ENCODE peak calls at places on chromosomes 1 and 21, in eight cellular contexts. W is heart right ventricle; D is BJ; G is CD8-positive, alpha-beta T cell; Q is thoracic aorta; Y is WERI-Rb-1; V is left lung; U is brain microvascular endothelial cell. P is an unnamed sample. For H3K27me3, the result is how much of the 10 kb centered on the place peaks cover.

GRCh38 chr1:178613271-178613945 is 100.5 kb downstream of the TEX35 start:
- DNase-seq in W (no peak), D (no peak), G (no peak), Q (no peak), Y (no peak), V (no peak), U (no peak), P (no peak)

GRCh38 chr1:37028981-37029617 is 5.2 kb downstream of the GRIK3 start:
- DNase-seq in W (no peak), D (no peak), G (no peak), Q (no peak), Y (no peak), V (no peak), U (no peak), P (peak)

GRCh38 chr1:226082959-226083302 is 20.4 kb downstream of the H3-3A start:
- DNase-seq in W (peak), D (no peak), G (no peak), Q (no peak), Y (peak), V (peak), U (peak), P (no peak)

GRCh38 chr1:15245593-15246325 is 1.3 kb upstream of the FHAD1 start:
- DNase-seq in W (no peak), D (no peak), G (no peak), Q (no peak), Y (no peak), V (peak), U (no peak), P (no peak)

GRCh38 chr21:38993561-38993960 is 187.8 kb downstream of the ETS2 start:
- DNase-seq in W (peak), D (no peak), G (no peak), Q (peak), Y (no peak), V (no peak), U (peak), P (no peak)

GRCh38 chr1:3654549-3655281 is 2.4 kb downstream of the TP73 start:
- DNase-seq in W (no peak), D (no peak), G (no peak), Q (no peak), Y (no peak), V (peak), U (no peak), P (no peak)

GRCh38 chr1:231550448-231550781 is 21.9 kb downstream of the TSNAX start:
- DNase-seq in W (no peak), D (no peak), G (no peak), Q (no peak), Y (peak), V (no peak), U (no peak), P (no peak)

GRCh38 chr1:203296456-203297073 is 8.8 kb upstream of the BTG2 start:
- DNase-seq in W (no peak), D (no peak), G (no peak), Q (no peak), Y (no peak), V (no peak), U (no peak), P (no peak)

GRCh38 chr21:33238565-33239255 is 9.0 kb downstream of the IFNAR2 start:
- DNase-seq in W (no peak), D (no peak), G (no peak), Q (no peak), Y (no peak), V (no peak), U (no peak), P (peak)

GRCh38 chr21:32320059-32320458 is 21.4 kb downstream of the MRAP start:
- DNase-seq in W (no peak), D (no peak), G (no peak), Q (no peak), Y (no peak), V (no peak), U (no peak), P (no peak)

GRCh38 chr1:8026153-8026975 is at the start of gene ERRFI1:
- DNase-seq in W (peak), D (no peak), G (peak), Q (peak), Y (peak), V (peak), U (peak), P (peak)

GRCh38 chr1:51373898-51374297 is 43.5 kb upstream of the TTC39A start:
- DNase-seq in W (no peak), D (no peak), G (no peak), Q (no peak), Y (no peak), V (no peak), U (no peak), P (no peak)

GRCh38 chr1:75172556-75172955 is 38.4 kb downstream of the LHX8 start:
- DNase-seq in W (no peak), D (no peak), G (no peak), Q (no peak), Y (no peak), V (no peak), U (no peak), P (no peak)

GRCh38 chr1:67970088-67970487 is 80.3 kb downstream of the DIRAS3 start:
- DNase-seq in W (no peak), D (peak), G (no peak), Q (no peak), Y (no peak), V (no peak), U (peak), P (no peak)

GRCh38 chr1:76005755-76006154 is 68.8 kb upstream of the ST6GALNAC3 start:
- DNase-seq in W (no peak), D (no peak), G (no peak), Q (no peak), Y (no peak), V (no peak), U (no peak), P (no peak)

GRCh38 chr1:206816390-206817287 is 44.3 kb upstream of the IL10 start:
- DNase-seq in W (no peak), D (no peak), G (no peak), Q (no peak), Y (no peak), V (no peak), U (no peak), P (peak)

GRCh38 chr1:239914827-239915231 is 176.9 kb upstream of the FMN2 start:
- DNase-seq in W (no peak), D (peak), G (no peak), Q (no peak), Y (no peak), V (no peak), U (peak), P (no peak)

GRCh38 chr1:94047914-94048313 is 73.0 kb downstream of the ABCA4 start:
- DNase-seq in W (no peak), D (no peak), G (no peak), Q (no peak), Y (no peak), V (no peak), U (no peak), P (no peak)

GRCh38 chr1:42298520-42298919 is 36.5 kb downstream of the FOXJ3 start:
- DNase-seq in W (no peak), D (no peak), G (no peak), Q (no peak), Y (no peak), V (no peak), U (no peak), P (no peak)

GRCh38 chr1:40663324-40664166 is 1.9 kb downstream of the RIMS3 start:
- DNase-seq in W (no peak), D (no peak), G (no peak), Q (no peak), Y (no peak), V (no peak), U (no peak), P (no peak)

GRCh38 chr1:23610677-23611076 is 51.4 kb upstream of the ID3 start:
- DNase-seq in W (no peak), D (no peak), G (no peak), Q (no peak), Y (no peak), V (no peak), U (no peak), P (no peak)
- H3K27me3 ChIP-seq in W (under half), D (under half), G (under half), Q (under half), Y (under half), V (under half), U (under half), P (under half)

DNA sequence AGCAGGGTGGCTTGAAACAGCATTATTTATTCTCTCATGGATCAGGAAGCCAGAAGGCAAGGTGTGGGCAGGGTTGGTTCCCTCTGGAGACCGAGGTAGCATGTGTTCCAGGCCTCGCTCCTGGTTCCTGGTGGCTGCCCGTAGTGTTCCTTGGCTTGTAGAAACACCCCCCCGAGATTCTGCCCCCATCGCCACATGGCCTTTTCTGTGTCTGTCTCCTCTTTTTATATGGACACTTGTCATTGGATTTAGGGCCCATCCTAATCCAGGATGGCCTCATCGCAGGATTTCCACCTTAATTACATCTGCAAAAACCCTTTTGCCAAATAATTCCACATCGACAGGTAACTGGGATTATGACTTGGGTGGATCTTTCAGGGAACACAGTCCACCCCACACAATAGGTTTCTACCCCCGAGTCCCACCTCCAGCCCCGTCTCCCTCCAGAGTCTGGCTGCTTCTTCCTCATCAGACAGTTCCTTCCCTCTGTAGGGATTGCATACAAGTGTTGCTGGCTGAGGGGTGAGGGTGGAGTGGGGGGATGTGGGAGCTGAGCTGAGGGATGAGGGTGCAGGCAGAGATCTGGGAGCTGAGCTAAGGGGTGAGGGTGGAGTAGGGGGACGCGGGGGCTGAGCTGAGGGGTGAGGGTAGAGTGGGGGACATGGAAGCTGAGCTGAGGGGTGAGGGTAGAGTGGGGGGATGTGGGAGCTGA is 12.3 kb upstream of the NPHP4 start:
- DNase-seq in W (no peak), D (no peak), G (no peak), Q (no peak), Y (peak), V (no peak), U (no peak), P (no peak)
- H3K4me3 ChIP-seq in W (no peak), D (no peak), G (no peak), Q (no peak), Y (peak), V (no peak), U (no peak), P (no peak)

GRCh38 chr1:117591248-117591647 is 14.6 kb upstream of the TENT5C start:
- DNase-seq in W (no peak), D (no peak), G (no peak), Q (no peak), Y (no peak), V (peak), U (no peak), P (no peak)

GRCh38 chr1:117587479-117588356 is 18.1 kb upstream of the TENT5C start:
- DNase-seq in W (no peak), D (no peak), G (no peak), Q (no peak), Y (no peak), V (no peak), U (no peak), P (no peak)

GRCh38 chr1:117592155-117592554 is 13.7 kb upstream of the TENT5C start:
- DNase-seq in W (no peak), D (no peak), G (no peak), Q (no peak), Y (no peak), V (no peak), U (no peak), P (no peak)

GRCh38 chr1:117589531-117589930 is 16.3 kb upstream of the TENT5C start:
- DNase-seq in W (no peak), D (no peak), G (no peak), Q (no peak), Y (no peak), V (no peak), U (no peak), P (no peak)

DNA sequence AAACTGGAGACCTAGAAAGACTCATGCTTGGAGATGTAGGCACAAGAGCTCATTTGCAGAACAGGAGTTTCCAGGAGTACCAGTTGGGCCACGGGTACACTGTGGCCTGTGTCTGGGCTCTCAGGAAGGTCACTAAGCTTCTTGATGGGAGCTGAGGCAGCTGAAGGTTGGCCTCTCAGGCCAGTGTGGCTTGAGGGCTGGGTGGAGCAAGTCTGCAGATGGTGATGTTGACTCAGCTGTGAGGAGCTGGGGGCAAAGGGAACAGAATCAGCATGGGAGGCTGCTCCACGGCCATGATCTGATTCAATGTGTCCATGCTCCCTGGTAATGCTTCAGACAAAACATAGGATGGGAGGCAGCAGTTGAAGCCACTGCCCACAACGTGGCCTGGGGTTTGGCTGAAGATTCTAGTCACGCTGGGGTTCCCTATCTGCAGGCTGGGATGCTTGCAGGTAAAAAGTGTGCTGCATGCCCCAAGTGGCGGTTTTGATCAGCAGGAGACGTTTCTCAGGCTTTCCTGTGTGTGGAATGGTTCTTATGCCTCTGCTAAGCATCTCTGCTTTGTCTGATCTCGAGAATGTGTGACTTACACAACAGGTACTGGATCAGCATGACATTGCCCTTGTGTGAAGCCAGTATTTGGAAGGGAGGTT is 15.4 kb upstream of the TENT5C start:
- DNase-seq in W (no peak), D (no peak), G (no peak), Q (no peak), Y (no peak), V (peak), U (no peak), P (no peak)
- TF ChIP-seq CTCF in W (no peak), D (no peak), G (no peak), Q (no peak), Y (no peak), V (no peak), U (no peak), P (no peak)

DNA sequence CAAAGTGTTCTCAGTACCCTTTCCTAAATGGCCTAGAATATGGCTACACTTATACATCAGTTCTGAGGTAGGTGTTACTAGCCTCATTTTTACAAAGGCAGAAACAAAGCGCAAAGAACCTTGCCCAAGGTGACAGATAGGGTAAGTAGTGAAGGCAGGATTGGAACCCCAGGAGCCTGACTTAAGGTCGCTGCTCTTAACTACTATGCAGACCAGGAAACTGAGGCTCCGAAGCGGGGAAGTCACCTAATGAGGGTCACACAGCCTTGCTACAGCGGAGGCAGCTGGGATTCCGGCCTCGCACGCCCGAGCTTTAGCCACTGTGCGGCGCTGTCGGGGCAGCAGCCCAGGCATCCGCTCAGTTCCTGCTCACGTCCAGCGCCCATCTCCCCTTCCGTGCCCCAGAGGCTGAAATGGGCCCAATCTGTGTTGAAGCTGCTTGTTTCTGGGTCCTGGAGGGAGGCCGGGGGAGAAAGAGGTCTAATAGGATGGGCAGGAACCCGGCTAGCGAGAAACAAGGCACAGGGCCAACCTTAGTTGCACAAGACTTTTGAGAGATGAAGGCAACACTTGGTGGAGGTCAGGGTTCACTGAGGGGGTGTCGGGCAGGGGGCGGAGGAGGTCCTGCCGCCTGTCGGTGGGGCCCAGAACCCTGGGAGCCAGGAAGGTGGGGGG is 1.4 kb upstream of the FOXD2 start:
- DNase-seq in W (peak), D (no peak), G (peak), Q (peak), Y (peak), V (peak), U (peak), P (peak)
- H3K27me3 ChIP-seq in W (half or more), D (under half), G (under half), Q (under half), Y (under half), V (half or more), U (under half), P (under half)

GRCh38 chr1:21174638-21175323 is 1.9 kb downstream of the EIF4G3 start:
- DNase-seq in W (no peak), D (no peak), G (no peak), Q (no peak), Y (no peak), V (no peak), U (peak), P (no peak)

GRCh38 chr1:21175670-21176581 is 771 bp downstream of the EIF4G3 start:
- DNase-seq in W (peak), D (no peak), G (no peak), Q (no peak), Y (peak), V (peak), U (no peak), P (peak)

GRCh38 chr1:21176589-21177555 is at the start of gene EIF4G3:
- DNase-seq in W (peak), D (peak), G (peak), Q (peak), Y (peak), V (peak), U (peak), P (peak)

GRCh38 chr1:21174230-21174629 is 2.5 kb downstream of the EIF4G3 start:
- DNase-seq in W (no peak), D (no peak), G (no peak), Q (no peak), Y (no peak), V (no peak), U (no peak), P (no peak)

DNA sequence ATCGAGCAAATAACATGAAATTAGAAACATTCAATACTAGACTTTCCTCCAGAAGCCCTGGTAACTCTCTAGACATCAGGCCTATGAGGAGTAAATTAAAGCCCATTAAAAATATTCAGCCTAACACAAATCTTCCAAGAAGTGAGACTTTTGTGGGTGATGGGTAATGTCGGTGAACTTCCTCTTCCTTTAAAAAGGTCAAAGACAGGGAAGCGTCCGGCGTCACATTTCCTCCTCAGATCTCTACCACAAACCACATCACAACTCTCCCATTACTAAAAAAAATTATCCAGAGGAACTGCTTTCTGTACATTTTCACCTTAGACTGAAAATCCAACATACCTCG is 1.4 kb downstream of the EIF4G3 start:
- DNase-seq in W (peak), D (no peak), G (no peak), Q (no peak), Y (no peak), V (peak), U (peak), P (no peak)
- H3K4me3 ChIP-seq in W (peak), D (peak), G (no peak), Q (peak), Y (peak), V (peak), U (peak), P (peak)

DNA sequence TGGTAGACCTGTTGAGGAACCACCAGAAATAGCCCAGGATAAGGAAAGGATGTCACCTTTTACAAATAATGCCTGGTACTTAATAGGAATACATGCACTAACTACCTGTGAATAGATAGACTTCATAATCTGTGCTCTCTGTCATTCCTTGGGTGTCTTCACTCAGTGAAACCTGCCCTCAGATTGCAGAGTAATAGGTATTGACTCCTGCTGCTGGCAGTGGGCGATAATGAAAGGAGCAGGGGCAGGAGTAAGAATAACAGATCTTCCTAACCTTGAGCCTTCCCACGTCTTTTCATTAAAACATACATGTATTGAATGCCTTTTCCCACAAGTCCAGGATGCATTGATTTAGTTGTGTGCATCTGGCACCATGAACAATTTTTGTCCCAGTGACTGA is 16.4 kb downstream of the FABP3 start:
- DNase-seq in W (no peak), D (no peak), G (no peak), Q (no peak), Y (no peak), V (no peak), U (no peak), P (no peak)
- TF ChIP-seq CTCF in W (no peak), D (no peak), G (no peak), Q (no peak), Y (no peak), V (no peak), U (no peak), P (no peak)

GRCh38 chr1:110617116-110617515 is 11.0 kb upstream of the KCNA2 start:
- DNase-seq in W (no peak), D (no peak), G (no peak), Q (no peak), Y (no peak), V (no peak), U (no peak), P (no peak)
- H3K27me3 ChIP-seq in W (half or more), D (under half), G (under half), Q (under half), Y (under half), V (under half), U (under half), P (under half)

DNA sequence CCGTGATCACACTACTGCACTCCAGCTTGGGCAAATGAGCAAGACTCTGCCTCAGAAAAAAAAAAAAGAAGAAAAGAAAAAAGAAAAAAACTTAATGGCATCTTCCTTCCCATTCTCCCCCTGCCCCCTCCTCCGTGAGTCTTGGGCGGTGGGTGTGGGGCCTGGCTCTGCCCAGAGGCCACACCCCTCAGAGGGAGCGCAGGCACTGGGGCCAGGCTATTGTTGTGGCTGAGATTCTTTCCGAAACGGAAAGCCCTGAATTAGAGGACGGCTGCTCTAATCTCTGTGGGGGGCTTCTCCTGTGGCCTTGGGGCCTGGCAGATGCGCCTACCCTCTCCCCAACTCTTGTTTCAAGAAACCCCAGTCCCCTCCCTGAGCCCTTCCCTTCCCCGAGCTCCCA is 4.1 kb upstream of the FAM110D start:
- DNase-seq in W (peak), D (no peak), G (no peak), Q (no peak), Y (no peak), V (no peak), U (no peak), P (no peak)
- H3K4me3 ChIP-seq in W (no peak), D (no peak), G (no peak), Q (no peak), Y (no peak), V (no peak), U (no peak), P (no peak)